ENCODE peak calls at places on chromosomes 5 and 9, in nine cellular contexts. U is CD4-positive, CD25-positive, alpha-beta regulatory T cell; E is brain microvascular endothelial cell; N is ovary; L is aorta; A is epithelial cell of esophagus; S is CD8-positive, alpha-beta T cell; R is dorsolateral prefrontal cortex; Y is Karpas-422. K is an unnamed sample.

GRCh38 chr5:115749016-115749415 is 67.4 kb downstream of the CDO1 start:
- DNase-seq in R (no peak), U (no peak), N (no peak), L (no peak), A (peak), S (no peak), E (no peak), Y (no peak), K (no peak)

GRCh38 chr5:491119-491855 is 33.0 kb downstream of the SLC9A3 start:
- DNase-seq in E (no peak), R (no peak), N (no peak), Y (no peak), A (no peak), S (no peak), U (no peak), L (no peak), K (no peak)

GRCh38 chr9:132207839-132208615 is 46.2 kb downstream of the NTNG2 start:
- DNase-seq in Y (no peak), A (no peak), N (no peak), L (no peak), S (no peak), E (no peak), U (no peak), R (no peak), K (no peak)

GRCh38 chr9:1005043-1005667 is 28.7 kb downstream of the DMRT3 start:
- DNase-seq in R (peak), N (no peak), A (peak), S (no peak), U (no peak), E (peak), L (no peak), Y (peak), K (no peak)

GRCh38 chr5:133900498-133901270 is 67.7 kb downstream of the C5orf15 start:
- DNase-seq in E (no peak), N (no peak), R (no peak), S (no peak), Y (no peak), U (no peak), L (no peak), A (no peak), K (no peak)

GRCh38 chr9:110546411-110546871 is 33.1 kb downstream of the SVEP1 start:
- DNase-seq in S (no peak), L (no peak), A (no peak), E (no peak), N (no peak), U (no peak), R (no peak), Y (no peak), K (peak)

GRCh38 chr9:125431741-125432271 is 170.2 kb downstream of the GAPVD1 start:
- DNase-seq in A (no peak), L (no peak), N (no peak), E (no peak), S (no peak), R (no peak), Y (no peak), U (no peak), K (no peak)

GRCh38 chr5:109936996-109937395 is 247.3 kb downstream of the MAN2A1 start:
- DNase-seq in A (peak), E (no peak), S (no peak), L (no peak), R (no peak), U (no peak), Y (no peak), N (no peak), K (no peak)

GRCh38 chr9:36192196-36192595 is 1.5 kb downstream of the CLTA start:
- DNase-seq in S (no peak), L (no peak), E (no peak), U (no peak), A (peak), Y (peak), N (no peak), R (no peak), K (no peak)

GRCh38 chr9:70466976-70467551 is 52.6 kb upstream of the KLF9 start:
- DNase-seq in S (no peak), E (peak), N (no peak), R (no peak), Y (no peak), A (peak), U (no peak), L (no peak), K (no peak)

GRCh38 chr9:130640681-130641080 is 23.7 kb upstream of the PRDM12 start:
- DNase-seq in Y (no peak), L (peak), S (no peak), A (no peak), U (no peak), R (no peak), E (no peak), N (no peak), K (no peak)

GRCh38 chr9:15308511-15308910 is 1.5 kb upstream of the TTC39B start:
- DNase-seq in R (no peak), N (no peak), S (no peak), U (no peak), Y (no peak), L (no peak), E (peak), A (peak), K (no peak)

DNA sequence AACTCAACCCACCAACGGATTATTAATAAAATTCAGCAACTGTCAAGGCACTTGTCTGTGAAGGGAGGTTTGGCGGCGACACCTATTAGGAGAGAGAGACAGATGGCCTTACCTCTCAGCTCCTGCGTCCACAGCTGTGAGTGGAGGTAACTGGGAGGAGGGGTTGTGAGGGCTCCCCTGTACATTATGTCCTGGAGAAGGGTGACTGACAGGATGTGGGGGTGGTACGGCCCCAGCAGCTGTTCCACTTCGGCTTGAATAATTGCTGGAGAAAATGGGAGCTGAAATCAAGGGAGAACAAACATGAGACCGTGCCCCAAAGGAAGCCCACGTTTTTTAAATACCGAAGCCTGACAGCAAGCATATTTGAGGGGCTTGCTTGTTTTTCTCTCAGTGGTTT is 353.5 kb upstream of the RFX3 start:
- DNase-seq in S (no peak), R (no peak), Y (no peak), N (no peak), E (no peak), A (no peak), L (no peak), U (no peak), K (no peak)
- H3K4me3 ChIP-seq in S (no peak), R (no peak), Y (no peak), N (no peak), E (no peak), A (no peak), L (no peak), U (no peak), K (no peak)

DNA sequence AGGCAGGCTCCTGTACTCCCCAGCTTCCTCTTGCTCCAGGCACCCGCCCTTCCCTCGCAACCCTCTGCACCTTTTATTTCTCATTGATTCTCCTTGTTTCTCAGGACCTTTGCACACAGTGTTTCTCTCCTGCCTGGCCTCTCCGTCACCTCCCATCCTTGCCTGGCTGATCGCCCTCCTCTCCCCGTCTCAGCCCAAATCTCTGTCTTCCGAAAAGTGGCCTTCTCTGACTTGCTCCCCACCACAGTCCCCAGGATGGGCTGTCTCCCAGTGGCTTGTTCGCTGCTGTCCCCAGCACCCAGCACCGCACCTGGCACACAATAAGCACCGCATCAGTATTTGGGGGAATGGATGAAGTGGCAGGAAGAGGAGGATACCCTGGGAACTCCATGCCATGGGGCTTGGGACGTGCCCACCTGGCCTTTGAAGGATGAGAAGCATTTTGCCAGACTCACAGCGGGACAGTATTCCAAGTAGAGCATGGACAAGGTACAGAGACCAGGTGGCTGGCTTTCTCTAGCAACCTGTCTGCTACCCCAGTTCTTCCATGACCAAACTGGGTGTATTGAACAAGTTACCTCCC is 62.5 kb downstream of the LMX1B start:
- DNase-seq in S (no peak), A (no peak), L (no peak), N (no peak), E (no peak), R (peak), Y (no peak), U (no peak), K (no peak)
- H3K4me3 ChIP-seq in S (no peak), A (no peak), L (no peak), N (no peak), E (no peak), R (no peak), Y (no peak), U (no peak), K (no peak)

GRCh38 chr5:102511666-102512065 is 12.9 kb upstream of the SLCO6A1 start:
- DNase-seq in E (peak), Y (no peak), N (no peak), U (no peak), S (no peak), R (peak), A (peak), L (no peak), K (no peak)
- H3K4me3 ChIP-seq in E (no peak), Y (no peak), N (no peak), U (no peak), S (no peak), R (no peak), A (no peak), L (no peak), K (no peak)

GRCh38 chr9:16869961-16870605 is 387 bp downstream of the BNC2 start:
- DNase-seq in L (peak), U (no peak), R (no peak), E (no peak), Y (no peak), A (no peak), N (peak), S (no peak), K (peak)

GRCh38 chr9:16866542-16866941 is 3.9 kb downstream of the BNC2 start:
- DNase-seq in U (no peak), A (no peak), N (no peak), R (no peak), Y (no peak), S (no peak), L (no peak), E (no peak), K (no peak)

GRCh38 chr9:16869140-16869903 is 1.1 kb downstream of the BNC2 start:
- DNase-seq in A (no peak), L (no peak), N (peak), S (no peak), R (no peak), U (no peak), E (no peak), Y (no peak), K (no peak)

GRCh38 chr9:16868706-16869105 is 1.8 kb downstream of the BNC2 start:
- DNase-seq in E (no peak), U (no peak), R (no peak), N (no peak), L (no peak), A (no peak), Y (no peak), S (no peak), K (no peak)

GRCh38 chr9:16867571-16868311 is 2.7 kb downstream of the BNC2 start:
- DNase-seq in U (no peak), L (no peak), Y (no peak), A (peak), E (peak), N (peak), S (no peak), R (no peak), K (no peak)
- H3K4me3 ChIP-seq in U (no peak), L (no peak), Y (no peak), A (no peak), E (peak), N (peak), S (no peak), R (no peak), K (peak)

GRCh38 chr5:126973193-126973592 is 57.2 kb downstream of the MARCHF3 start:
- DNase-seq in Y (no peak), S (no peak), R (no peak), A (no peak), E (no peak), U (no peak), L (no peak), N (no peak), K (no peak)
- H3K4me3 ChIP-seq in Y (no peak), S (no peak), R (no peak), A (no peak), E (no peak), U (peak), L (no peak), N (no peak), K (no peak)

K was measured in heart right ventricle.